ENCODE peak calls at places on chromosomes 7 and 10, in six cellular contexts. O is neural progenitor cell, M is Calu3, V is BJ, T is AG09309, C is left ventricle myocardium inferior. B is an unnamed sample.

GRCh38 chr10:73647211-73647874 is 6.1 kb upstream of the MYOZ1 start:
- DNase-seq in O (peak), C (peak), M (no peak), T (no peak), V (no peak), B (no peak)

GRCh38 chr10:48614481-48615383 is 9.9 kb upstream of the ARHGAP22 start:
- DNase-seq in C (no peak), M (no peak), V (peak), O (no peak), T (peak), B (no peak)

GRCh38 chr10:124647421-124648130 is 96.6 kb downstream of the FAM53B start:
- DNase-seq in V (no peak), T (no peak), M (peak), O (no peak), C (peak), B (no peak)

GRCh38 chr7:148717266-148717793 is 18.6 kb downstream of the CUL1 start:
- DNase-seq in T (no peak), V (no peak), C (no peak), O (no peak), M (peak), B (no peak)

GRCh38 chr7:93715234-93715633 is 140.7 kb upstream of the CALCR start:
- DNase-seq in V (no peak), C (peak), T (no peak), M (peak), O (peak), B (no peak)

GRCh38 chr10:118953999-118954398 is 75.5 kb upstream of the NANOS1 start:
- DNase-seq in T (no peak), M (no peak), O (no peak), C (no peak), V (no peak), B (no peak)

GRCh38 chr7:87336136-87336535 is 9.3 kb upstream of the CROT start:
- DNase-seq in O (no peak), M (no peak), V (no peak), C (no peak), T (no peak), B (no peak)

GRCh38 chr7:77276120-77276519 is 76.5 kb upstream of the FGL2 start:
- DNase-seq in T (no peak), M (no peak), O (no peak), V (no peak), C (no peak), B (no peak)

GRCh38 chr10:22712246-22712958 is 2.0 kb downstream of the PIP4K2A start:
- DNase-seq in T (peak), V (no peak), O (no peak), C (no peak), M (no peak), B (no peak)

GRCh38 chr10:45419673-45420020 is 45.6 kb downstream of the ALOX5 start:
- DNase-seq in C (no peak), M (no peak), O (no peak), T (no peak), V (no peak), B (no peak)

GRCh38 chr7:24732646-24733413 is 24.4 kb downstream of the GSDME start:
- DNase-seq in M (no peak), O (no peak), T (no peak), C (no peak), V (peak), B (no peak)

GRCh38 chr7:36487756-36488336 is 98.2 kb downstream of the ANLN start:
- DNase-seq in T (peak), O (peak), C (no peak), M (peak), V (no peak), B (no peak)

GRCh38 chr10:69202332-69202731 is 17.8 kb upstream of the HKDC1 start:
- DNase-seq in V (no peak), O (no peak), C (no peak), M (no peak), T (peak), B (no peak)

GRCh38 chr10:58781873-58782488 is 269.3 kb downstream of the BICC1 start:
- DNase-seq in M (peak), O (peak), T (no peak), C (no peak), V (no peak), B (no peak)

GRCh38 chr10:58797356-58797755 is 284.7 kb downstream of the BICC1 start:
- DNase-seq in O (no peak), V (no peak), C (no peak), M (no peak), T (no peak), B (no peak)

GRCh38 chr7:109076561-109076960 is 506.9 kb downstream of the DNAJB9 start:
- DNase-seq in M (no peak), V (no peak), O (no peak), C (no peak), T (no peak), B (no peak)

DNA sequence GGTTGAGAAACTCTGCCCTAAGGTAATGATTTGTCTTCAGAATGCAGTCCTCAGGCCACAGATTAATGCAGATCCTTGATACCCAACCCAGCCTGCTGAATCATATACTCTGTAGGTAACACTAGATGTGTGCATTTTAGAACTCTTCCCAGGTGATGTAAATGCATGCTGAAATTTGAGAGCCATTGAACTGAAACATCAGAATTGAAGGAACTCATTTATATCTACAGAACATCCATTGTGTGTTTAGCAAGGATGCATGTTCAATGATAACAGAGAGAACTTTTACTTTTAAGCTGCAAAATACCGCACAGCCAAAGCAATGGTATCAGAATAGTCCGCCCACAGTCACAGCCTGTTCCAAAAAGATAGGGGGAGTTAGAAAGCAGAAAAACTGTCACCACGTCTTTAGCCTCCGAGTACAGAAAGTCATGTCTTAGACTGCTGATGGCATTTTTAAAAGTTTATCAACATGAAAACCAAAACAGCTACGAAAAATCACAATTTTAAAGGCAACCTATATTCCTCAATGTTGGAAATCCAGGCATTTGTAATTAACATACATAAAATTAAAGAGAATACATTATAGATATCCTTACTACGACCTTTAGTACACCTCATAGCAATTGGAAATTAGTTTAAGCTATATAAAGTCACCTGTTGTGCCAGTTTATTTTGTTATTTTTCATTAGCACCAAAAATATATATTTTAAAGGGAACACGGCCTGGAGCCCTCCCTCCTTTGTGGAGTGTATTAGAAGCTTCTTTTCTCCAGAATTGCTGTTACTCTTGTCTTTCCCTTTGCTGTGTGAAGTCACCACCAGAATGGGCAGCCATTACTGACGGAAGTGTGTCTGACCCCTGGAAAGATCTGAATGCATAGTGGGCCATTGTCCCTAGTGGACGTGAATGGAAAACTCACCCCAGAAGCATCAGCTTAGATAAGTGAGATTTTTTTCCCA is 65.8 kb upstream of the PRKAR2B start:
- DNase-seq in T (no peak), C (no peak), M (no peak), O (no peak), V (no peak), B (no peak)
- TF ChIP-seq CTCF in T (peak), C (no peak), M (no peak), O (peak), V (no peak), B (peak)

DNA sequence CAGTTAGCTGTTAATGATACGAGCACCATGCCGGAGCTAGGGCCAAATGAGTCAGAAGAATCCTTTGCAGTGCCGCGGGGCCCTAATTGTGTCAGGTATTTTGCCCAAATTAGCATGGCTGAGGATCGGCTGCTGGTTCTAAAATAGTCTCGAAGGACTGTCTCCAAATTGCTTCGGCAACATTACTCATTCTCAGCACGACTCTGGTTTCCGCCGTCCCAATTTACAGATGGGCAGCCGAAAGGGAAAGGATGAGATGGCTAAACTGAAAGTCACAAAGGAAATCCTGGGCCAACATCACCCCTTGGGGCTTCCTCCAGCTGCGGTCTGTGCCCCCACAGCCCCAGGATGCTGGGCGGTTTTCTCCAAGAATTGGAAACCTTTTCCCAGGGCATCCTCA is 351.4 kb downstream of the PAXIP1 start:
- DNase-seq in C (no peak), M (no peak), O (no peak), T (no peak), V (no peak), B (no peak)
- TF ChIP-seq CTCF in C (no peak), M (no peak), O (no peak), T (no peak), V (no peak), B (no peak)

GRCh38 chr7:117381357-117381756 is 45.9 kb downstream of the ASZ1 start:
- DNase-seq in M (no peak), C (no peak), O (no peak), V (no peak), T (no peak), B (no peak)
- TF ChIP-seq CTCF in M (no peak), C (no peak), O (no peak), V (no peak), T (peak), B (peak)

DNA sequence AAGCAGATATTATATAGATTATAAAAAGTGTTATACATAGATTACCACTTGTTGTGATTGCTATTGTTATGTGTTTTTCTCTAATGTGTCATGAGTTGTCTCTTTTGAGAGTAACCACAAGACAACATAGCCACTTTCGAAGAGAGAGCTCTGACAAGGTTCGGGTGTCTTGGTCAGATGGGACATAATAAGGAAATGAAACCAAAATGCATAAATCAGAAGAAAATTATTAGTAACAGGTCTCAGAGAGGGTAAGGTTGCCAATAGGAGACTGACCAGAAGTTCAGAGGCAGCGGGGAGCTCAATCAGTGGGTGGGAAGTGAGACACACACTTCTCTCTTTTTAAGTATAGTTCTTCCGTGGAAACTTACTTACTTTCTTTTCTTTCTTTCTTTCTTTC is 639.2 kb upstream of the POT1 start:
- DNase-seq in V (no peak), C (no peak), M (no peak), T (no peak), O (no peak), B (no peak)
- TF ChIP-seq CTCF in V (no peak), C (no peak), M (no peak), T (no peak), O (no peak), B (no peak)

GRCh38 chr7:106178593-106179134 is 66.6 kb upstream of the SYPL1 start:
- DNase-seq in V (no peak), O (no peak), M (peak), T (no peak), C (no peak), B (no peak)
- TF ChIP-seq CTCF in V (peak), O (no peak), M (no peak), T (peak), C (peak), B (peak)

DNA sequence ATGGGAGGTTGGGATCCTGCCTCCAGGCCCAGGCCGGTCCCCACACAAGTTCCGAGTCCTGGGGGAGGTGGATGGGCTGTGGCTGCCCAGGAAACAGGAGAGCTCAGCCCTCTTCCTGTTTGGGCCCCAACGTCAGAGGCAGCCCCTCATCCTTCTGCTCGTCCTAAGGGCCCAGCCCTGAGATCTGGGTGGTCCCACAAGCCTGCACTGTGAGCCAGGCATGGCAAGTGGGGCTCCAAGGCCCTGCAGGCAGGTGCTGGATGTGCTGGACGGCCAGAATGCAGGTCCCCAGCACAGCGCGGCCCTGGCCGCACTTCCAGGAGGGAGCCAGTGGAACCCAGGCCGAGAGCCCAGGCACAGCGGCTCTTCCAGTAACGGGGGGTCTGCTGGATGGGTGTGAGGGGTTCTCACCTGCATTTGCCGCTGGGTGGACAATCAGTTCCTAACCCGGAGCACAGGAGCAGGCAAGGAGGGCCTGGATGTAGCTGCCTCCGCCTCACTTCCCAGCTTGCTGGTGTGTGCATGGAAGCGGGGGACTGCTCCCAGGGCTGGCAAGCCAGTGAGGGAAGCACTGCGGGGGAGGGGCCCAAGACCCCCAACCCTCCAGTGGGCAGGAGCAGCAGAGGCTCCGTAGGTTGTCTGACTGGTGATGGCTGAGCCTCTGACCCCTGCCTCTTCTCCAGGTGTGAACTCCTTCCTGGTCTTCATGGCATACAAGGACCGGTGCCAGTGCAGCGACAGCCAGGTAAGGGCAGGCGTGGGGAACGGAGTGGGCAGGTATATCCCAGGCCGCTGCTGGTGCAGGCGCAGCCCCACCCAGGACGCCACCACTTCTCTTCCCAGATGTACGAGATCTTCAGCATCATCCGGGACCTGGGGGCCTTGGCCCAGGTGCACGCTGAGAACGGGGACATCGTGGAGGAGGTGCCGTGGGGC is 9.7 kb downstream of the DPYSL4 start:
- DNase-seq in V (no peak), T (no peak), M (no peak), O (no peak), C (no peak), B (peak)
- TF ChIP-seq CTCF in V (no peak), T (no peak), M (no peak), O (no peak), C (no peak), B (no peak)

GRCh38 chr7:154843670-154844237 is 159.2 kb downstream of the PAXIP1 start:
- DNase-seq in V (no peak), O (no peak), T (no peak), M (no peak), C (no peak), B (no peak)

GRCh38 chr7:154841731-154842331 is 161.1 kb downstream of the PAXIP1 start:
- DNase-seq in O (peak), C (no peak), V (no peak), T (no peak), M (no peak), B (no peak)

GRCh38 chr7:154844955-154845354 is 158.0 kb downstream of the PAXIP1 start:
- DNase-seq in M (no peak), O (no peak), V (no peak), T (no peak), C (no peak), B (no peak)

GRCh38 chr7:154842608-154843007 is 160.3 kb downstream of the PAXIP1 start:
- DNase-seq in C (no peak), V (no peak), M (no peak), T (no peak), O (no peak), B (no peak)

DNA sequence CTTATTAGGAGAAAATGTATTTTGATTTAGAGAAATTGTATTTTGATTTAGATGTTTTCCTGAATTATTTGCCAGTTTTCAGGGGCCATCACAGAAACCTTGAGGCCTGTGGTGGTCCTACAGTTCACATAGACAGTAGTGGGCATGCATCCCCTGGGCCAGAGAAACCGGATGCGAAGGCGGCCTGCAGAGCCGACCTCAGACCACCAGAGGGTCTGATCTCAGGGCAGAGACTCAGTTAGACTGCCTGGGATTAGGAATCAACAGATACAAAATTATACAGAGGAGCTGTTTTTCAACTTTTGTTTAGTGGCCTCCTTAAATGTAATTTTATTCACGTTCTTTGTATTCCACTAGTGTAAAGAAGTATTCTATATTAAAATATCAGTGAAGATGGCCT is 158.4 kb downstream of the PAXIP1 start:
- DNase-seq in C (no peak), O (peak), V (no peak), M (no peak), T (no peak), B (no peak)
- TF ChIP-seq CTCF in C (no peak), O (peak), V (no peak), M (no peak), T (no peak), B (no peak)

DNA sequence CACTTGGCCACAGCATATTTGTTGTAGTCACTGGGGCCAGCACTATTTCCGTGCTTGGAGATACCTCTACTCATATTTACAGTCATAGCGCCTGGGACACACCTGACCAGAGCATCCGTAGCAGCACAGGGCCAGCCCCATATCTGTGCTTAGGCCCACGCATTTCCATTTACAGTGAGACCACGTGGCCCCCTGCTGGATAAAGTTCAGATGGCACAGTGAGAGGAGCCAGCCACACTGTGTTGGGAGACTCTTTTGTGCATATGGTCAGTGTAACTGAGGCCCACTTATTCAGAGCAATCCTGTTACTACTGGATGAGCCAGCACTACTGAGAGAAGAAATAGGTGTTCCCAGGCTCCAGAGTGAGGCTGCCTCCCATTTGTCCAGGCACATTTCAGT is 455.3 kb downstream of the REEP3 start:
- DNase-seq in C (no peak), O (peak), V (no peak), T (no peak), M (peak), B (no peak)
- TF ChIP-seq CTCF in C (peak), O (peak), V (peak), T (peak), M (peak), B (peak)

GRCh38 chr10:75540357-75541335 is 109.2 kb downstream of the LRMDA start:
- DNase-seq in C (no peak), T (no peak), V (no peak), O (peak), M (no peak), B (no peak)
- TF ChIP-seq CTCF in C (no peak), T (no peak), V (no peak), O (peak), M (no peak), B (peak)

B was measured in chondrocyte.